ENCODE peak calls at places on chromosomes 5 and 9, in ten cellular contexts. Z is NCI-H2029 treated with DMSO at 0.1 percent for 48 hours; O is EL; V is NCI-H460; H is fibroblast of mammary gland; X is tibial artery; G is stimulated activated CD8-positive, alpha-beta memory T cell treated with anti-CD3 and anti-CD28 coated beads, Interleukin-12 subunit alpha, Interleukin-12 subunit beta, amount 100 ng/mL, for 1 hour; A is nucleus accumbens; S is RWPE1; J is COR-L47. Q is an unnamed sample.

GRCh38 chr9:100426194-100426531 is 780 bp upstream of the MSANTD3 start:
- DNase-seq in V (no peak), A (no peak), J (no peak), Z (no peak), G (no peak), S (no peak), H (no peak), O (no peak), X (no peak), Q (no peak)

GRCh38 chr5:54615381-54615780 is 97.8 kb downstream of the SNX18 start:
- DNase-seq in V (no peak), J (no peak), A (no peak), G (no peak), X (no peak), Z (no peak), O (no peak), H (no peak), S (no peak), Q (no peak)

GRCh38 chr5:93604119-93604963 is 21.3 kb downstream of the NR2F1 start:
- DNase-seq in G (no peak), A (no peak), S (no peak), X (no peak), O (peak), V (no peak), H (peak), Z (no peak), J (no peak), Q (peak)

GRCh38 chr5:56434986-56435385 is 201.9 kb upstream of the ANKRD55 start:
- DNase-seq in G (no peak), J (no peak), S (no peak), X (no peak), O (no peak), H (no peak), V (no peak), A (no peak), Z (no peak), Q (no peak)

GRCh38 chr5:14178671-14179211 is 35.6 kb downstream of the TRIO start:
- DNase-seq in S (no peak), V (no peak), O (peak), H (peak), Z (no peak), X (no peak), J (no peak), G (no peak), A (no peak), Q (no peak)

GRCh38 chr9:117825609-117826347 is 121.6 kb downstream of the TLR4 start:
- DNase-seq in J (no peak), S (no peak), H (no peak), V (no peak), X (no peak), O (no peak), A (no peak), G (peak), Z (no peak), Q (no peak)

GRCh38 chr5:67465556-67466206 is 269.1 kb upstream of the CD180 start:
- DNase-seq in A (no peak), X (no peak), J (no peak), H (peak), V (no peak), G (no peak), O (no peak), S (no peak), Z (no peak), Q (no peak)

GRCh38 chr9:134899818-134900325 is 17.8 kb downstream of the FCN1 start:
- DNase-seq in S (no peak), O (no peak), A (no peak), G (no peak), V (no peak), H (no peak), Z (no peak), J (no peak), X (peak), Q (peak)

GRCh38 chr5:73298251-73299016 is 125.4 kb downstream of the TMEM174 start:
- DNase-seq in G (no peak), H (no peak), J (no peak), Z (no peak), A (no peak), S (no peak), V (no peak), X (no peak), O (no peak), Q (peak)

GRCh38 chr9:85743290-85744128 is 1.8 kb upstream of the AGTPBP1 start:
- DNase-seq in O (peak), V (peak), Z (no peak), A (no peak), X (no peak), H (peak), J (no peak), S (peak), G (no peak), Q (no peak)

GRCh38 chr5:35306716-35307365 is 76.6 kb upstream of the PRLR start:
- DNase-seq in H (no peak), V (no peak), J (no peak), S (no peak), X (no peak), O (no peak), Z (no peak), A (no peak), G (no peak), Q (no peak)

GRCh38 chr9:124769451-124770358 is 1.4 kb downstream of the NR6A1 start:
- DNase-seq in X (no peak), V (no peak), J (no peak), H (no peak), S (peak), G (no peak), Z (no peak), O (peak), A (no peak), Q (peak)